ENCODE peak calls at places on chromosomes 16 and 17, in eight cellular contexts. W, Q, A, C, N, K, J and U are unnamed samples.
A peak's percentile ranks its signal among the peaks of the same experiment; 100 is the strongest.

GRCh38 chr17:29573871-29574731 is 5.6 kb downstream of the TP53I13 start:
- DNase-seq in Q (no peak), C (no peak), K (no peak), J (peak; percentile 75), W (no peak), A (no peak), N (no peak), U (no peak)

GRCh38 chr17:7824021-7824924 is 9.7 kb upstream of the KDM6B start:
- DNase-seq in A (no peak), Q (no peak), N (no peak), K (no peak), W (no peak), J (no peak), C (no peak), U (no peak)

GRCh38 chr16:72947379-72948237 is 100.3 kb downstream of the ZFHX3 start:
- DNase-seq in A (no peak), C (no peak), K (no peak), N (no peak), W (no peak), Q (peak; percentile 60), J (peak; percentile 81), U (no peak)

GRCh38 chr16:85800321-85800669 is 800 bp downstream of the COX4I1 start:
- DNase-seq in Q (no peak), A (no peak), C (no peak), J (no peak), W (no peak), N (no peak), K (no peak), U (no peak)

GRCh38 chr17:68435876-68436842 is 21.1 kb downstream of the WIPI1 start:
- DNase-seq in K (peak; percentile 82), Q (peak; percentile 79), A (peak; percentile 8), W (peak; percentile 75), J (no peak), C (peak; percentile 72), N (peak; percentile 6), U (peak; percentile 69)

GRCh38 chr16:21130811-21131210 is 19.8 kb downstream of the DNAH3 start:
- DNase-seq in N (no peak), J (no peak), W (no peak), C (no peak), Q (no peak), A (no peak), K (no peak), U (no peak)

GRCh38 chr16:86775401-86775985 is 197.1 kb downstream of the FOXL1 start:
- DNase-seq in N (no peak), C (no peak), K (no peak), Q (no peak), A (no peak), J (no peak), W (no peak), U (no peak)

GRCh38 chr17:7010523-7010922 is 1.9 kb upstream of the RNASEK start:
- DNase-seq in N (no peak), J (peak; percentile 22), K (no peak), C (no peak), A (no peak), W (no peak), Q (no peak), U (no peak)

GRCh38 chr16:1049976-1050247 is 22.6 kb upstream of the SSTR5 start:
- DNase-seq in J (no peak), K (no peak), C (no peak), N (no peak), W (no peak), A (no peak), Q (no peak), U (no peak)

GRCh38 chr17:45432405-45433113 is at the start of gene ARHGAP27:
- DNase-seq in K (peak; percentile 26), N (no peak), Q (peak; percentile 62), J (peak; percentile 90), A (no peak), C (no peak), W (no peak), U (no peak)

GRCh38 chr17:82930924-82931695 is 91.3 kb upstream of the ZNF750 start:
- DNase-seq in Q (peak; percentile 4), N (no peak), J (peak; percentile 80), C (no peak), W (no peak), A (no peak), K (no peak), U (no peak)

GRCh38 chr17:56978441-56979090 is 635 bp downstream of the SCPEP1 start:
- DNase-seq in J (no peak), K (no peak), N (no peak), C (no peak), Q (no peak), W (no peak), A (no peak), U (no peak)

GRCh38 chr17:82031885-82032627 is 578 bp downstream of the RAC3 start:
- DNase-seq in K (peak; percentile 61), Q (no peak), C (no peak), A (no peak), N (no peak), W (no peak), J (no peak), U (peak; percentile 56)